ENCODE peak calls at places on chromosomes 7 and 10, in four cellular contexts. V, D, O and Z are unnamed samples. For H3K79me2, the result is how much of the 10 kb centered on the place peaks cover.

GRCh38 chr10:33116293-33116697 is 158.3 kb upstream of the ITGB1 start:
- DNase-seq in V (peak), D (no peak), O (peak), Z (peak)

GRCh38 chr10:317219-317868 is 182.1 kb downstream of the ZMYND11 start:
- DNase-seq in V (no peak), D (peak), O (no peak), Z (no peak)

GRCh38 chr10:23918090-23918704 is 290.7 kb upstream of the KIAA1217 start:
- DNase-seq in V (no peak), D (no peak), O (no peak), Z (no peak)

GRCh38 chr10:51083280-51083986 is 9.1 kb downstream of the PRKG1 start:
- DNase-seq in V (no peak), D (no peak), O (no peak), Z (peak)

GRCh38 chr7:101740981-101741725 is 76.3 kb upstream of the CUX1 start:
- DNase-seq in V (no peak), D (peak), O (no peak), Z (no peak)

GRCh38 chr10:30432631-30433285 is 1.2 kb upstream of the MAP3K8 start:
- DNase-seq in V (peak), D (no peak), O (peak), Z (peak)

GRCh38 chr10:7258948-7259523 is 151.8 kb downstream of the SFMBT2 start:
- DNase-seq in V (no peak), D (no peak), O (no peak), Z (no peak)

GRCh38 chr7:79877874-79878465 is 256.7 kb upstream of the GNAI1 start:
- DNase-seq in V (no peak), D (no peak), O (no peak), Z (no peak)

GRCh38 chr10:102227050-102227449 is 951 bp downstream of the ELOVL3 start:
- DNase-seq in V (no peak), D (no peak), O (no peak), Z (no peak)

GRCh38 chr10:4512557-4513286 is 313.3 kb upstream of the AKR1E2 start:
- DNase-seq in V (peak), D (no peak), O (peak), Z (peak)

GRCh38 chr7:120733143-120733542 is 124.8 kb downstream of the TSPAN12 start:
- DNase-seq in V (peak), D (no peak), O (no peak), Z (no peak)

GRCh38 chr7:133650487-133651292 is 397.8 kb downstream of the EXOC4 start:
- DNase-seq in V (no peak), D (no peak), O (no peak), Z (no peak)

GRCh38 chr10:102642553-102643345 is 1.5 kb upstream of the TRIM8 start:
- DNase-seq in V (peak), D (no peak), O (peak), Z (peak)

GRCh38 chr10:43110318-43111071 is 27.8 kb upstream of the CSGALNACT2 start:
- DNase-seq in V (no peak), D (no peak), O (no peak), Z (no peak)

GRCh38 chr7:134552105-134552504 is 3.2 kb downstream of the AKR1B15 start:
- DNase-seq in V (no peak), D (no peak), O (peak), Z (peak)

GRCh38 chr10:118835682-118836326 is 81.0 kb upstream of the CACUL1 start:
- DNase-seq in V (peak), D (no peak), O (no peak), Z (no peak)

GRCh38 chr7:133053321-133053891 is 28.5 kb downstream of the CHCHD3 start:
- DNase-seq in V (no peak), D (no peak), O (no peak), Z (no peak)

GRCh38 chr7:140390466-140391190 is 7.7 kb downstream of the SLC37A3 start:
- DNase-seq in V (no peak), D (peak), O (no peak), Z (peak)

GRCh38 chr10:21399392-21400015 is 126.0 kb downstream of the SKIDA1 start:
- DNase-seq in V (no peak), D (no peak), O (no peak), Z (no peak)

GRCh38 chr10:125133706-125134482 is 26.5 kb downstream of the CTBP2 start:
- DNase-seq in V (no peak), D (no peak), O (no peak), Z (no peak)
- H3K79me2 ChIP-seq in V (half or more), D (under half), O (half or more), Z (half or more)

GRCh38 chr10:89115876-89116627 is 91.1 kb downstream of the CH25H start:
- DNase-seq in V (peak), D (no peak), O (no peak), Z (no peak)

GRCh38 chr10:89118091-89118490 is 89.0 kb downstream of the CH25H start:
- DNase-seq in V (peak), D (no peak), O (no peak), Z (no peak)

GRCh38 chr10:89119651-89120050 is 87.5 kb downstream of the CH25H start:
- DNase-seq in V (no peak), D (no peak), O (no peak), Z (peak)

GRCh38 chr10:89114846-89115625 is 92.1 kb downstream of the CH25H start:
- DNase-seq in V (no peak), D (no peak), O (no peak), Z (no peak)
- TF ChIP-seq REST in V (no peak), D (no peak), O (no peak), Z (no peak)

GRCh38 chr10:113115534-113115933 is 165.5 kb downstream of the TCF7L2 start:
- DNase-seq in V (no peak), D (no peak), O (no peak), Z (no peak)
- H3K79me2 ChIP-seq in V (half or more), D (under half), O (under half), Z (half or more)

GRCh38 chr7:143318661-143319060 is 2.8 kb downstream of the CLCN1 start:
- DNase-seq in V (no peak), D (no peak), O (no peak), Z (no peak)
- TF ChIP-seq REST in V (no peak), D (no peak), O (no peak), Z (no peak)

GRCh38 chr10:94424714-94425337 is 22.5 kb downstream of the TBC1D12 start:
- DNase-seq in V (no peak), D (no peak), O (no peak), Z (no peak)
- H3K79me2 ChIP-seq in V (under half), D (under half), O (under half), Z (under half)

GRCh38 chr7:3790803-3791202 is 489.8 kb downstream of the SDK1 start:
- DNase-seq in V (no peak), D (no peak), O (no peak), Z (no peak)
- TF ChIP-seq REST in V (no peak), D (no peak), O (no peak), Z (no peak)

GRCh38 chr7:85125160-85125559 is 61.7 kb downstream of the SEMA3D start:
- DNase-seq in V (no peak), D (no peak), O (no peak), Z (peak)
- H3K79me2 ChIP-seq in V (under half), D (under half), O (under half), Z (under half)

GRCh38 chr10:92110039-92110794 is 180.7 kb downstream of the CPEB3 start:
- DNase-seq in V (no peak), D (no peak), O (peak), Z (no peak)

GRCh38 chr10:92119340-92119739 is 171.5 kb downstream of the CPEB3 start:
- DNase-seq in V (no peak), D (no peak), O (no peak), Z (no peak)

GRCh38 chr10:92112462-92112861 is 178.4 kb downstream of the CPEB3 start:
- DNase-seq in V (no peak), D (no peak), O (no peak), Z (no peak)

GRCh38 chr10:92111336-92111939 is 179.4 kb downstream of the CPEB3 start:
- DNase-seq in V (no peak), D (no peak), O (no peak), Z (no peak)

DNA sequence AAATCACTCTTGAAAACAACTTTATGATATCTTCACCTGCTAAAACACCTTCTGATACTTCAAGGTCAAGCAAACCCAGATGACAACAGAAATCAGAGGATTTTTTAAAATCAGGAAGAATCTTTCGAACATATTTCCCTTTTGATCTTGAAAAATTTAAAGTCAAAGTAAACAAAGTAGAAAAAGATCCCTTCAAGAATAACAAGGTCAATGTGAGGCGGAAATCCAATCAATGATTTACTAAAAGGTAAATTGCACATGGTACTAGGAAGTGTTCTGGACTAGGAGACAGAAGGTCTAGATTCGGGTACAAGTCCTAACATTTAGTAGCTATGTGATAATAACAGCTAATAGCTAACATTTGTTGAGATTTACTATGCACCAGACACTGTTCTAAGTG is 176.7 kb downstream of the CPEB3 start:
- DNase-seq in V (no peak), D (no peak), O (no peak), Z (no peak)
- TF ChIP-seq REST in V (no peak), D (no peak), O (no peak), Z (no peak)

GRCh38 chr10:63219749-63220148 is 86.6 kb downstream of the NRBF2 start:
- DNase-seq in V (no peak), D (no peak), O (no peak), Z (no peak)
- H3K79me2 ChIP-seq in V (half or more), D (under half), O (half or more), Z (half or more)

DNA sequence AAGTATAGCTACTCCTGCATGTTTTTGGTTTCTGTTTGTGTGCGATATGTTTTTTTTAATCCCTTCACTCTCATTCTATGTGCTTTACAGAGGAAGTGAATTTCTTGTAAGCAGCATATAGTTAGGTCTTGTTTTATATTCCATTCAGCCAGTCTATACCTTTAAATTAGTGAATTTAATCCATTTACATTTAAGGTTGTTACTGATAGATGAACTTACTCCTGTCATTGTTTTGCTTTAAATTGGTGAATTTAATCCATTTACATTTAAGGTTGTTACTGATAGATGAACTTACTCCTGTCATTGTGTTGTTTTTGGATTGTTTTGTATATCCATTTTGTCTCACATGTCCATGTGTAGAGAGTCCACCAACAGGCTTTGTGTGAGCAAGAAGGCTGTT is 11.1 kb downstream of the GIMAP8 start:
- DNase-seq in V (no peak), D (no peak), O (no peak), Z (no peak)
- TF ChIP-seq REST in V (no peak), D (no peak), O (no peak), Z (no peak)